ENCODE peak calls at places on chromosomes 2 and 18, in six cellular contexts. L is IMR-90, Q is trophoblast cell, T is neuronal stem cell, G is mesenchymal stem cell, M is H1. B is an unnamed sample.

GRCh38 chr18:28152354-28152753 is 24.6 kb downstream of the CDH2 start:
- DNase-seq in L (no peak), Q (no peak), T (no peak), G (no peak), M (no peak), B (no peak)

GRCh38 chr2:121902171-121902591 is 146.7 kb downstream of the TSN start:
- DNase-seq in L (peak; percentile 6), Q (no peak), T (no peak), G (no peak), M (peak; percentile 67), B (peak; percentile 67)

GRCh38 chr2:30756051-30756719 is 51.1 kb downstream of the CAPN13 start:
- DNase-seq in L (no peak), Q (peak; percentile 37), T (no peak), G (peak; percentile 4), M (no peak), B (no peak)

GRCh38 chr2:235940330-235940729 is 227.9 kb downstream of the GBX2 start:
- DNase-seq in L (peak; percentile 97), Q (peak; percentile 60), T (no peak), G (peak; percentile 99), M (no peak), B (no peak)

GRCh38 chr2:217911283-217911965 is 91.4 kb downstream of the TNS1 start:
- DNase-seq in L (no peak), Q (peak; percentile 24), T (no peak), G (no peak), M (no peak), B (no peak)

GRCh38 chr2:81077396-81077795 is 772.8 kb upstream of the LRRTM1 start:
- DNase-seq in L (no peak), Q (no peak), T (no peak), G (no peak), M (no peak), B (peak; percentile 51)

GRCh38 chr18:63253428-63254372 is 65.9 kb downstream of the BCL2 start:
- DNase-seq in L (peak; percentile 44), Q (peak; percentile 55), T (no peak), G (peak; percentile 36), M (no peak), B (no peak)

GRCh38 chr2:109166811-109167210 is 37.8 kb downstream of the SH3RF3 start:
- DNase-seq in L (peak; percentile 62), Q (no peak), T (no peak), G (peak; percentile 77), M (no peak), B (no peak)

GRCh38 chr2:233033672-233034071 is 1.2 kb downstream of the NEU2 start:
- DNase-seq in L (peak; percentile 52), Q (no peak), T (no peak), G (no peak), M (no peak), B (no peak)
- H3K14ac ChIP-seq in L (no peak overlapping the region), Q (no peak overlapping the region), T (no peak overlapping the region), G (no peak overlapping the region), M (no peak overlapping the region), B (no peak overlapping the region)

GRCh38 chr2:174581543-174581942 is 16.1 kb downstream of the WIPF1 start:
- DNase-seq in L (no peak), Q (no peak), T (no peak), G (no peak), M (no peak), B (no peak)
- H3K14ac ChIP-seq in L (no peak overlapping the region), Q (no peak overlapping the region), T (no peak overlapping the region), G (no peak overlapping the region), M (no peak overlapping the region), B (no peak overlapping the region)

GRCh38 chr2:15275341-15275740 is 285.8 kb downstream of the NBAS start:
- DNase-seq in L (no peak), Q (no peak), T (no peak), G (no peak), M (no peak), B (no peak)
- H3K14ac ChIP-seq in L (no peak overlapping the region), Q (no peak overlapping the region), T (no peak overlapping the region), G (no peak overlapping the region), M (no peak overlapping the region), B (no peak overlapping the region)

DNA sequence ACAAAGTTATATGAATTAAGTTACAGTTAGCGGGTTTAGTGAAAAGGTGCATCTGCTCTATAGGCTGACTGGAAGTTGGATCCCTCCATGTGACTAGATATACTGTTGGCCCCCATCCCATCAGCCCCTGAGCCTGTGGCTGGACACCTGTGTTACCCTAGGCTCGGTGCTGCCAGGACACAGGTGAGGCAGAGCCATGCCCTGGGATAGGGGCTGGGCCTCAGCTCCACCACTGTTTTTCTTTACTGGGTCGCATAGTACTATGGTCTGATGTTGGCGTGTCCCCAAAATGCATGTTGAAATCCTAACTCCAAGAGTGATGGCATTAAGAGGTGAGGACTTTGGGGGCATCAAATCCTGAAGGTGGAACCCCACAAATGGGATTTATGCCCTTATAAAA is 638.6 kb upstream of the ID2 start:
- DNase-seq in L (no peak), Q (no peak), T (no peak), G (no peak), M (no peak), B (no peak)
- H3K14ac ChIP-seq in L (no peak overlapping the region), Q (no peak overlapping the region), T (no peak overlapping the region), G (no peak overlapping the region), M (no peak overlapping the region), B (no peak overlapping the region)

GRCh38 chr18:24611075-24611474 is 150.6 kb downstream of the HRH4 start:
- DNase-seq in L (no peak), Q (no peak), T (no peak), G (no peak), M (peak; percentile 57), B (no peak)

GRCh38 chr18:24613887-24614286 is 153.4 kb downstream of the HRH4 start:
- DNase-seq in L (no peak), Q (no peak), T (no peak), G (no peak), M (no peak), B (no peak)

DNA sequence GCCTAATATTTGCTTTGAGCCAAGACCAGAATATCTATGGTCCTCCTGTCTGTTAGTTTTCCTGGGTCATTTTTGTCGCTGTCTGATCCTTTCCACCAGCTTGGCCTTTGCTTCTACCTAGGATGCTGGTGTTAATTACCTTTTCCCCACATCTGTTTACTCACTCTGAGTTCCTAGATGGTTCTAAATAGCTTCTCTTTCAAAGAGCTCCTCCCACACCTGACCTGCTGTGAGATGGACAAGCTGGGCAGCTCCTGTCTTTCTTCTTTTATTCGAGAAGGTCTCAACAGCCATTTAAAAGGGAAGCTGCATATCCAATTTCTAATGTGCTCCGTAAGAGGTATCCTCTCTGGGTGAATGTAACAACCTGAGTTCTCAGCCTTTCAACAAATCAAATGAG is 156.2 kb downstream of the HRH4 start:
- DNase-seq in L (no peak), Q (no peak), T (no peak), G (no peak), M (no peak), B (peak; percentile 29)
- H3K14ac ChIP-seq in L (no peak overlapping the region), Q (no peak overlapping the region), T (no peak overlapping the region), G (no peak overlapping the region), M (no peak overlapping the region), B (no peak overlapping the region)

GRCh38 chr2:238704471-238705230 is 143.2 kb upstream of the TWIST2 start:
- DNase-seq in L (no peak), Q (peak; percentile 39), T (no peak), G (no peak), M (peak; percentile 23), B (no peak)
- H3K14ac ChIP-seq in L (no peak overlapping the region), Q (no peak overlapping the region), T (no peak overlapping the region), G (no peak overlapping the region), M (no peak overlapping the region), B (no peak overlapping the region)

GRCh38 chr18:66575263-66575662 is 28.6 kb downstream of the CDH19 start:
- DNase-seq in L (no peak), Q (no peak), T (no peak), G (no peak), M (no peak), B (no peak)

DNA sequence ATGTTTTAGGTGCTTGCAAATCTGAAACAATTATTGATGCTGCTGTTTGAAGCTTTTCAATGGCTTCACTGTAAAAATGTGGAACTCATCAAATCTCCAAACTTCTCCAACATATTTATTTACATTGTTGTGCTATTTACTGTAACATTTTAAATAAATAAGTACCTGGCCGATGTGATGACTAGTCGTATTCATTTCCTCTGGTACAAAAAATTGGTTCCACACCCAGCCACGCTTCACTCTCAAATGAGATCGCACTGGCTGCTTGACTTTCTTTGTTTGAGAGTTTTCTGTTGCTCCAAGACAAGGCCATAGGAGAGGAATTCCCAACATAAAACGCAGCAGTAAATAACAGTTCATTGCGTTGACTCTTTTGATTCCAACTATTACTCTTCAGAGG is 32.0 kb downstream of the CDH19 start:
- DNase-seq in L (no peak), Q (no peak), T (no peak), G (no peak), M (no peak), B (no peak)
- H3K14ac ChIP-seq in L (no peak overlapping the region), Q (no peak overlapping the region), T (no peak overlapping the region), G (no peak overlapping the region), M (no peak overlapping the region), B (no peak overlapping the region)

B was measured in H9.